ENCODE peak calls at places on chromosomes 16 and 17, in seven cellular contexts. Y, C, A, J, D, K and Z are unnamed samples. For H3K36me3 and H3K9me3, the result is how much of the 10 kb centered on the place peaks cover.

GRCh38 chr16:71537643-71538042 is 11.4 kb downstream of the CHST4 start:
- DNase-seq in D (peak), Y (no peak), A (no peak), K (peak), J (no peak), C (peak), Z (no peak)

GRCh38 chr17:61997649-61998048 is 67.4 kb downstream of the MED13 start:
- DNase-seq in D (no peak), A (no peak), J (no peak), Y (no peak), C (no peak), K (peak), Z (no peak)

GRCh38 chr16:82638095-82638798 is 11.5 kb downstream of the CDH13 start:
- DNase-seq in A (no peak), J (no peak), Y (no peak), D (no peak), K (peak), C (no peak), Z (peak)

GRCh38 chr16:4015275-4015990 is 100.8 kb downstream of the ADCY9 start:
- DNase-seq in C (peak), J (no peak), A (no peak), D (no peak), K (no peak), Y (no peak), Z (peak)

GRCh38 chr17:68011199-68011665 is 15.0 kb upstream of the C17orf58 start:
- DNase-seq in C (no peak), Y (peak), J (peak), K (peak), D (no peak), A (peak), Z (peak)

GRCh38 chr16:14565688-14566025 is 64.4 kb downstream of the PARN start:
- DNase-seq in A (no peak), D (no peak), C (no peak), J (no peak), K (no peak), Y (no peak), Z (no peak)

GRCh38 chr17:47720754-47721533 is 12.1 kb upstream of the TBX21 start:
- DNase-seq in C (no peak), K (peak), J (no peak), D (peak), A (no peak), Y (no peak), Z (peak)

GRCh38 chr17:82410014-82410716 is 8.0 kb upstream of the HEXD start:
- DNase-seq in A (no peak), K (no peak), J (no peak), C (no peak), Y (no peak), D (no peak), Z (no peak)

GRCh38 chr17:67994827-67995567 is 1.3 kb downstream of the C17orf58 start:
- DNase-seq in C (no peak), D (peak), A (no peak), K (peak), Y (no peak), J (peak), Z (peak)

GRCh38 chr16:56983211-56983751 is 6.1 kb upstream of the NLRC5 start:
- DNase-seq in J (no peak), K (no peak), D (no peak), Y (no peak), A (no peak), C (peak), Z (no peak)

GRCh38 chr17:2195729-2196128 is 107.9 kb downstream of the SMG6 start:
- DNase-seq in A (no peak), Y (no peak), D (no peak), K (peak), J (no peak), C (no peak), Z (no peak)

GRCh38 chr17:48177816-48178215 is 70.2 kb downstream of the SNX11 start:
- DNase-seq in J (no peak), A (no peak), D (no peak), C (no peak), K (no peak), Y (no peak), Z (no peak)

GRCh38 chr17:50785942-50786570 is 18.7 kb upstream of the ANKRD40CL start:
- DNase-seq in Y (no peak), D (no peak), A (no peak), K (peak), C (no peak), J (no peak), Z (peak)

GRCh38 chr16:67979955-67980678 is at the start of gene DPEP3:
- DNase-seq in D (no peak), A (no peak), K (no peak), Y (no peak), J (no peak), C (no peak), Z (no peak)

GRCh38 chr17:37541880-37542675 is 52.4 kb downstream of the DUSP14 start:
- DNase-seq in A (no peak), C (no peak), J (no peak), Y (no peak), K (peak), D (no peak), Z (no peak)

GRCh38 chr16:2026461-2027023 is at the start of gene NHERF2:
- DNase-seq in C (no peak), J (peak), A (peak), Y (no peak), D (no peak), K (peak), Z (peak)

GRCh38 chr16:89051521-89052166 is 42.0 kb upstream of the ACSF3 start:
- DNase-seq in D (no peak), J (no peak), A (no peak), K (no peak), C (no peak), Y (no peak), Z (no peak)

GRCh38 chr17:15436399-15437369 is 30.7 kb downstream of the CDRT4 start:
- DNase-seq in D (peak), J (peak), K (peak), C (no peak), Y (peak), A (no peak), Z (peak)

GRCh38 chr16:19881028-19881427 is 3.6 kb downstream of the GPRC5B start:
- DNase-seq in C (no peak), K (no peak), Y (no peak), D (no peak), J (no peak), A (no peak), Z (no peak)

GRCh38 chr16:11757671-11758545 is 15.3 kb upstream of the TXNDC11 start:
- DNase-seq in D (peak), C (peak), K (peak), J (no peak), Y (no peak), A (no peak), Z (no peak)

GRCh38 chr17:17837966-17838962 is 1.5 kb upstream of the SREBF1 start:
- DNase-seq in A (peak), K (peak), Y (no peak), D (peak), J (no peak), C (peak), Z (no peak)

DNA sequence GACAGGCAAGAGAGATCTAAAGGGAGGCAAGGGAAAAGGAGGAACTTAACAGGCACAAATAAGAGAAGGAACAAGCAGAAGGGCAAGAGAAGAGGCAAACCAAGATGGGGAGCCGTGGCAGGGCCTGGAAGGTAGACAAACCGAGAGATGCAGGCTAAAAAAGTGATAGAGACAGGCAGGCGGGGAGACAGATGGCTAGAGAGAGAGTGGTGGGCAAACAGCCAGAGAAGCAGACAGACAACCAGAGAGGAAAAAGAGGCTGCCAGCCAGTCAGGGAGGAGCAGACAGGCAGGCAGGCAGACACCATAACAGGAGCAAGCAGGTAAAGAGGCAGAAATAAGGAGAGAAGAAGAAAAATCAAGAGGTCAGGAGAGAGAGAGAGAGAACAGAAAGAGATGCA is 6.9 kb upstream of the CHD3 start:
- DNase-seq in D (no peak), A (no peak), K (no peak), J (no peak), Y (no peak), C (no peak), Z (no peak)
- H3K4me3 ChIP-seq in D (no peak), A (no peak), K (no peak), J (no peak), Y (no peak), C (no peak), Z (no peak)

GRCh38 chr16:52914428-52914827 is 138.3 kb downstream of the CHD9NB start:
- DNase-seq in Y (no peak), D (no peak), K (no peak), C (no peak), A (no peak), J (no peak), Z (no peak)
- H3K36me3 ChIP-seq in Y (under half), D (under half), K (under half), C (under half), A (under half), J (under half), Z (under half)

GRCh38 chr16:62475573-62475972 is 439.3 kb upstream of the CDH8 start:
- DNase-seq in J (no peak), K (no peak), Y (no peak), A (no peak), D (no peak), C (peak), Z (no peak)
- H3K9me3 ChIP-seq in J (under half), K (under half), Y (under half), A (under half), D (under half), C (under half), Z (under half)

GRCh38 chr17:43211480-43212402 is at the start of gene TMEM106A:
- DNase-seq in K (peak), J (peak), C (peak), Y (peak), D (peak), A (peak), Z (peak)
- H3K4me3 ChIP-seq in K (peak), J (peak), C (peak), Y (peak), D (peak), A (peak), Z (peak)

GRCh38 chr16:27468941-27469531 is 67.1 kb downstream of the IL21R start:
- DNase-seq in D (no peak), J (no peak), C (no peak), Y (no peak), A (no peak), K (no peak), Z (no peak)
- H3K36me3 ChIP-seq in D (half or more), J (under half), C (under half), Y (under half), A (half or more), K (under half), Z (half or more)

GRCh38 chr16:52099382-52099781 is 447.6 kb downstream of the TOX3 start:
- DNase-seq in Y (no peak), A (no peak), D (no peak), J (no peak), C (no peak), K (no peak), Z (no peak)

GRCh38 chr16:52103791-52104190 is 443.2 kb downstream of the TOX3 start:
- DNase-seq in A (no peak), D (no peak), K (no peak), Y (no peak), J (no peak), C (no peak), Z (no peak)
- H3K9me3 ChIP-seq in A (under half), D (under half), K (under half), Y (under half), J (under half), C (under half), Z (under half)

DNA sequence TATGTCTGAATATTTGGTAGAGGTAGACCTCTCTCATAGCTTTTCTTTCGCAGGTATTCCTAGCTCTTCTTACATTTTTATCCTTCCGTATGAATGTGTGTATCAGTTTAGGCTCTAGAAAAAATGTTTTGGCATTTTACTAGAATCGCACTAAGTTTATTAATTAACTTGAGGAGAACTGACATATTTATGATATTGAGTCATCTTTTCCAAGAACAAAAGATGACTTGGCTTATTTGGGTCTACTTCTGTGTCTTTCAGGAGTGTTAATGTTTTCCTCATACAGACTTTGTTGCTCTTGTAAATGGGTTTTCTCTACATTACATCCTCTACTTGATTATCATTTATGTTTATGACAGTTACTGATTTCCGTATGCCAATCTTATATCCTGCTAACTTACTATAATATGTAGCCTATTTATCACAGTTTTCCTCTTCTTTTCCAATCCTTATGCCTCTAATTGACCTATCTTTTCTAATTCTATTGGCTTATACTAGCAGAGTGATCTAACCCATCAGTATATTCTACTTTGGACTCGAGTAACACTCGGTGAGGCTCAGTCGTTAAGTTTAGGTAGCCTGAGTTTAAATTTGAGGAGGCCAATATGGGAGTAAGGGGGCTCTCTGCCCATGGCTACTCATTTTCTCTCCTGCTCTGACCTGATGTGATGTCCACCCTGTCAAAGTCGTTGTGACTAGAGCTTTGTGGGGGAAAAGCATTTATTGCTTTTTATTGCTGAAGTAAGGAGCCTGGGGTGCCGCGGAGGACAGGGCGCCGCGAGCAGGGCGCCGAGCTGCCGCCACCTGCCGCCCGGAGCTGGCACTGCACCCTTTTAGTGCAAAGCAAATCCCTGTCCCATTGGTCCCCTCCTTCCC is 20.0 kb downstream of the ST6GALNAC1 start:
- DNase-seq in Y (peak), K (peak), A (peak), C (peak), D (peak), J (peak), Z (peak)
- H3K4me3 ChIP-seq in Y (no peak), K (peak), A (no peak), C (no peak), D (no peak), J (no peak), Z (no peak)